ENCODE peak calls at places on chromosomes 5 and 9, in seven cellular contexts. One of them, this sample, is unnamed. For H3K4me1, the result is how much of the 10 kb centered on the place peaks cover.

GRCh38 chr9:134059661-134060395 is 8.0 kb downstream of the BRD3 start:
- DNase-seq in thoracic aorta: no peak
- DNase-seq in spleen: peak
- DNase-seq in breast epithelium: peak
- DNase-seq in heart right ventricle: no peak
- DNase-seq in prostate gland: no peak
- DNase-seq in heart left ventricle: no peak
- DNase-seq in this sample: peak

GRCh38 chr5:117143381-117143780 is 568.8 kb upstream of the SEMA6A start:
- DNase-seq in heart right ventricle: no peak
- DNase-seq in heart left ventricle: no peak
- DNase-seq in thoracic aorta: no peak
- DNase-seq in prostate gland: no peak
- DNase-seq in spleen: no peak
- DNase-seq in breast epithelium: no peak
- DNase-seq in this sample: no peak

GRCh38 chr5:139708877-139709586 is 60.9 kb downstream of the CXXC5 start:
- DNase-seq in heart right ventricle: peak
- DNase-seq in thoracic aorta: no peak
- DNase-seq in spleen: peak
- DNase-seq in heart left ventricle: peak
- DNase-seq in breast epithelium: no peak
- DNase-seq in prostate gland: no peak
- DNase-seq in this sample: peak

GRCh38 chr9:32004431-32005076 is 379.9 kb upstream of the ACO1 start:
- DNase-seq in thoracic aorta: no peak
- DNase-seq in spleen: no peak
- DNase-seq in prostate gland: no peak
- DNase-seq in heart right ventricle: no peak
- DNase-seq in breast epithelium: no peak
- DNase-seq in heart left ventricle: no peak
- DNase-seq in this sample: no peak

GRCh38 chr9:78371981-78372380 is 75.1 kb downstream of the PSAT1 start:
- DNase-seq in thoracic aorta: no peak
- DNase-seq in prostate gland: no peak
- DNase-seq in heart right ventricle: no peak
- DNase-seq in heart left ventricle: no peak
- DNase-seq in spleen: no peak
- DNase-seq in breast epithelium: no peak
- DNase-seq in this sample: no peak

GRCh38 chr5:102845041-102845440 is 89.9 kb downstream of the PAM start:
- DNase-seq in heart left ventricle: no peak
- DNase-seq in thoracic aorta: no peak
- DNase-seq in breast epithelium: no peak
- DNase-seq in spleen: no peak
- DNase-seq in heart right ventricle: no peak
- DNase-seq in prostate gland: no peak
- DNase-seq in this sample: no peak

GRCh38 chr5:135248801-135249231 is 150.2 kb downstream of the MACROH2A1 start:
- DNase-seq in heart right ventricle: no peak
- DNase-seq in spleen: peak
- DNase-seq in prostate gland: no peak
- DNase-seq in thoracic aorta: no peak
- DNase-seq in heart left ventricle: no peak
- DNase-seq in breast epithelium: no peak
- DNase-seq in this sample: no peak

GRCh38 chr5:138463335-138464017 is 1.8 kb upstream of the EGR1 start:
- DNase-seq in thoracic aorta: no peak
- DNase-seq in spleen: no peak
- DNase-seq in heart right ventricle: no peak
- DNase-seq in heart left ventricle: no peak
- DNase-seq in breast epithelium: no peak
- DNase-seq in prostate gland: no peak
- DNase-seq in this sample: no peak

GRCh38 chr9:692636-693459 is 148.6 kb upstream of the DMRT1 start:
- DNase-seq in thoracic aorta: no peak
- DNase-seq in spleen: no peak
- DNase-seq in breast epithelium: no peak
- DNase-seq in heart left ventricle: no peak
- DNase-seq in prostate gland: no peak
- DNase-seq in heart right ventricle: no peak
- DNase-seq in this sample: no peak
- TF ChIP-seq CTCF in thoracic aorta: no peak
- TF ChIP-seq CTCF in spleen: no peak
- TF ChIP-seq CTCF in breast epithelium: no peak
- TF ChIP-seq CTCF in heart left ventricle: no peak
- TF ChIP-seq CTCF in prostate gland: no peak
- TF ChIP-seq CTCF in heart right ventricle: no peak
- TF ChIP-seq CTCF in this sample: peak

DNA sequence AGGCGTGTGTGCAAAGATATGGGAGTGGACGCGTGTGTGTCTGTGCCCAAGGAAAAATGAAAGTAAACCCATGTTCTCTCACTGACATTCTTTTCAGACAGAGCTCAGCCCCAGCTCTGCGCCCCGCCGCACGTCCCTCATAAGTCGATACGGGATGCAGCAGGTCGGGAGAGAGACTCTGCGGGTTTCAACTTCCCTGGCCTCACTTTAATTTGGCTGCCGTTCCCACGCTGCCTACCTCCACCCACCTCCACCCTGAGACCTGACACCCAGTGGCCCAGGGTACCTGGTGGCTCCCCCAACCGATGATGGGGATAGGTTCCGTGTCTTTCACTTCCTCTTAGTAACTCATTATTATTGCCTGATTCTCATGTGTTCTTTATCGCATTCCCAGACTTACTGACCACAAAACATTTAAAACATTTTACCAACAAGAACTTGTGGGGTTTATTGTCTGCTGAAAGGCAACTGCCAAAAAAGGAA is 19.4 kb downstream of the LHX2 start:
- DNase-seq in heart right ventricle: no peak
- DNase-seq in prostate gland: no peak
- DNase-seq in spleen: no peak
- DNase-seq in breast epithelium: no peak
- DNase-seq in thoracic aorta: no peak
- DNase-seq in heart left ventricle: no peak
- DNase-seq in this sample: no peak
- H3K4me3 ChIP-seq in heart right ventricle: no peak
- H3K4me3 ChIP-seq in prostate gland: no peak
- H3K4me3 ChIP-seq in spleen: no peak
- H3K4me3 ChIP-seq in breast epithelium: no peak
- H3K4me3 ChIP-seq in thoracic aorta: no peak
- H3K4me3 ChIP-seq in heart left ventricle: no peak
- H3K4me3 ChIP-seq in this sample: no peak

GRCh38 chr9:91770229-91770628 is 179.8 kb downstream of the ROR2 start:
- DNase-seq in spleen: no peak
- DNase-seq in prostate gland: no peak
- DNase-seq in breast epithelium: no peak
- DNase-seq in heart right ventricle: no peak
- DNase-seq in heart left ventricle: no peak
- DNase-seq in thoracic aorta: no peak
- DNase-seq in this sample: no peak
- H3K4me1 ChIP-seq in spleen: under half
- H3K4me1 ChIP-seq in prostate gland: under half
- H3K4me1 ChIP-seq in breast epithelium: under half
- H3K4me1 ChIP-seq in heart right ventricle: under half
- H3K4me1 ChIP-seq in heart left ventricle: under half
- H3K4me1 ChIP-seq in thoracic aorta: under half
- H3K4me1 ChIP-seq in this sample: under half

DNA sequence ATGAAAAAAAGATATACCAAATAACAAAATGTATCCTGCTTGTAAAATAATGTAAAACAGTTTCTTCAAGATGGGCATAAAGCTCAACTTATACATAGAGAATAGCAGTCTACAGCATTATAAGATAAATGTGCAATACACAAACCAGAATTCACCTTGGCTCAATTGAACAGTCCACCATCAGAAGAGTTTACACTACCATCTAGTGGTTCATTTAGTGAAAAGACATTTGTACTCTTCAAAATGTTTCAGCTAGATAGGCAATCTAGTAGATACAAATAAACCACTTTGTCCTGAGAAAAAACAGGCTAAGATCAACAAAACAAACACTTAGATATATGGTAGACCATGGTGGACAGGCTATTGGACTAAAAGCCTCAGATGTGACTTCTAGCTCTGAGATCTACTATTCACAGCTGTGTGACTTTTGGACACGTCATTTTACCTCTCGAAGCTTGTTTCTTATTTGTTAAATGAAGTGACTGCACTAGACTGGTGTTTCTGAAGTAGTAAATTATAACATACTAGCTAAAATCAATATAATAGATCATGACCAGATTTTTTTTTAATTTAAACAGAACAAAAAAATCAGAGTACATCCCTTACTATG is 22.1 kb upstream of the TPD52L3 start:
- DNase-seq in heart right ventricle: no peak
- DNase-seq in prostate gland: no peak
- DNase-seq in thoracic aorta: no peak
- DNase-seq in heart left ventricle: no peak
- DNase-seq in spleen: no peak
- DNase-seq in breast epithelium: no peak
- DNase-seq in this sample: no peak
- TF ChIP-seq CTCF in heart right ventricle: peak
- TF ChIP-seq CTCF in prostate gland: peak
- TF ChIP-seq CTCF in thoracic aorta: peak
- TF ChIP-seq CTCF in heart left ventricle: peak
- TF ChIP-seq CTCF in spleen: peak
- TF ChIP-seq CTCF in breast epithelium: peak
- TF ChIP-seq CTCF in this sample: peak

DNA sequence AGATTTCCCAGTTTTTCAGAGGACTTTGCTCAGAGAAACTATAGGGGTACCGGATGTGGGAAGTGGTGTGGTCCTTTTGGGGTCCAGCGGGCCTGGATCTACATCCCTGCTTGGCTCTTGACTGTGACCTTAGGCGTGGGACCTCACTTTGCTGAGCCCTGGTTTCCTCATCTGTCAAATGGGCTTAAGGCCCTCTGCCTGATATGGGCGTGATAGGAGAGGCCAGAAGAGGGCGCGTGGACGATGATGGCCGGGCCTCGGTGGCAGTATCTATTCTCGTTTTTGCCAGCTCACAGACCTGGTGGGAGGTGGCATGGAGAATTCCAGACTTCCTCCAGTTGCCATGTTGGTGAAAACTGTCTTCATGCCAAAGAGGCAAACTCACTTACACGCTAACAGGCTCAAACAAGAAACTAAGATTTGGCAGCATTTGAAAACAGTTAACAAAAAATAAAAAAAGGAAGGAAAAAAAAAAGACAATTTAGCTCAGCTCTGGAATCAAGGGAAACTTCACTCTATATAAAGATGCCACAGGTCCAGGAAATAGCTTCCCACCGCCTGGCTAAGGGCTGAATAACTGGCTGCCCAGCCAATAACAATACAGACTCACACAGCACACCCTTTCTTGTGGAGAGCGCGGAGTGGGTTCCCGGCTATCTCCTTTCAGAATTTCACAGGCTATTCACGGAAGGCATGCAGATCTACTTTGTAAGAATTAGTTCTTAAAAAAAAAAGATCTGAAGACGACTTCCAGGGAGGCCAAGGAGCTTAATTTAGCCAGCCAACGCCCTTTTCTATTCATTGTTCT is 1.7 kb downstream of the SH3PXD2B start:
- DNase-seq in heart left ventricle: peak
- DNase-seq in heart right ventricle: no peak
- DNase-seq in prostate gland: peak
- DNase-seq in breast epithelium: no peak
- DNase-seq in spleen: peak
- DNase-seq in thoracic aorta: no peak
- DNase-seq in this sample: no peak
- H3K4me3 ChIP-seq in heart left ventricle: peak
- H3K4me3 ChIP-seq in heart right ventricle: peak
- H3K4me3 ChIP-seq in prostate gland: peak
- H3K4me3 ChIP-seq in breast epithelium: peak
- H3K4me3 ChIP-seq in spleen: peak
- H3K4me3 ChIP-seq in thoracic aorta: peak
- H3K4me3 ChIP-seq in this sample: peak

This sample was measured in left ventricle myocardium inferior.